ENCODE peak calls at places on chromosome 5, in five cellular contexts. V is Panc1, O is uterus, C is esophagus squamous epithelium, E is neural progenitor cell. R is an unnamed sample.

GRCh38 chr5:180811623-180812119 is 9.1 kb upstream of the MGAT1 start:
- DNase-seq in V (no peak), O (no peak), C (no peak), E (no peak), R (no peak)

GRCh38 chr5:57834829-57835554 is 352.4 kb upstream of the ACTBL2 start:
- DNase-seq in V (no peak), O (no peak), C (no peak), E (peak), R (no peak)

GRCh38 chr5:172593721-172594120 is 47.3 kb upstream of the NEURL1B start:
- DNase-seq in V (no peak), O (no peak), C (no peak), E (no peak), R (no peak)

GRCh38 chr5:115490601-115491000 is 54.0 kb downstream of the FEM1C start:
- DNase-seq in V (no peak), O (no peak), C (no peak), E (no peak), R (no peak)

GRCh38 chr5:163773181-163773580 is 267.8 kb downstream of the MAT2B start:
- DNase-seq in V (no peak), O (no peak), C (no peak), E (no peak), R (no peak)

GRCh38 chr5:16736158-16736994 is 119.6 kb upstream of the RETREG1 start:
- DNase-seq in V (peak), O (no peak), C (no peak), E (peak), R (no peak)

GRCh38 chr5:172602712-172603289 is 38.3 kb upstream of the NEURL1B start:
- DNase-seq in V (no peak), O (peak), C (no peak), E (no peak), R (no peak)

GRCh38 chr5:14142202-14142855 is 813 bp upstream of the TRIO start:
- DNase-seq in V (no peak), O (no peak), C (no peak), E (no peak), R (no peak)

GRCh38 chr5:172164773-172165212 is 23.2 kb downstream of the STK10 start:
- DNase-seq in V (no peak), O (no peak), C (no peak), E (no peak), R (no peak)

GRCh38 chr5:165328856-165329255 is 1823.4 kb downstream of the MAT2B start:
- DNase-seq in V (no peak), O (no peak), C (no peak), E (no peak), R (no peak)

GRCh38 chr5:25006734-25007133 is 362.0 kb upstream of the CDH10 start:
- DNase-seq in V (peak), O (no peak), C (no peak), E (peak), R (no peak)

GRCh38 chr5:59789197-59789596 is 104.3 kb downstream of the PDE4D start:
- DNase-seq in V (no peak), O (peak), C (no peak), E (no peak), R (no peak)

GRCh38 chr5:172886396-172886932 is 52.4 kb downstream of the ERGIC1 start:
- DNase-seq in V (no peak), O (no peak), C (no peak), E (no peak), R (no peak)

GRCh38 chr5:155293605-155294178 is 280.1 kb downstream of the KIF4B start:
- DNase-seq in V (no peak), O (no peak), C (no peak), E (no peak), R (no peak)

GRCh38 chr5:71899865-71900342 is 180.8 kb downstream of the CARTPT start:
- DNase-seq in V (no peak), O (no peak), C (no peak), E (no peak), R (no peak)

GRCh38 chr5:1685076-1685475 is 114.6 kb downstream of the MRPL36 start:
- DNase-seq in V (no peak), O (no peak), C (no peak), E (no peak), R (no peak)

GRCh38 chr5:145859897-145860296 is 12.9 kb downstream of the GRXCR2 start:
- DNase-seq in V (no peak), O (no peak), C (no peak), E (peak), R (no peak)

GRCh38 chr5:16570121-16570815 is 46.5 kb downstream of the RETREG1 start:
- DNase-seq in V (no peak), O (no peak), C (no peak), E (no peak), R (no peak)

GRCh38 chr5:110803467-110804326 is 64.9 kb downstream of the SLC25A46 start:
- DNase-seq in V (no peak), O (no peak), C (no peak), E (no peak), R (no peak)

GRCh38 chr5:156934450-156935211 is 28.4 kb downstream of the TIMD4 start:
- DNase-seq in V (peak), O (no peak), C (no peak), E (peak), R (no peak)

GRCh38 chr5:145982572-145983314 is 46.4 kb downstream of the SH3RF2 start:
- DNase-seq in V (no peak), O (no peak), C (no peak), E (no peak), R (no peak)